ENCODE peak calls at places on chromosomes 6 and 20, in eight cellular contexts. One of them, this sample, is unnamed.

GRCh38 chr6:683742-684440 is 9.0 kb downstream of the EXOC2 start:
- DNase-seq in ELR: peak
- DNase-seq in NCI-H1048: no peak
- DNase-seq in IMR-90: peak
- DNase-seq in endodermal cell: peak
- DNase-seq in T-helper 17 cell: no peak
- DNase-seq in fibroblast of mammary gland: peak
- DNase-seq in H7: peak
- DNase-seq in this sample: peak

GRCh38 chr6:105326216-105326615 is 76.7 kb downstream of the PREP start:
- DNase-seq in IMR-90: peak
- DNase-seq in endodermal cell: no peak
- DNase-seq in T-helper 17 cell: no peak
- DNase-seq in NCI-H1048: no peak
- DNase-seq in fibroblast of mammary gland: peak
- DNase-seq in ELR: peak
- DNase-seq in H7: no peak
- DNase-seq in this sample: peak

GRCh38 chr20:45444050-45444449 is 25.5 kb upstream of the WFDC2 start:
- DNase-seq in IMR-90: no peak
- DNase-seq in endodermal cell: no peak
- DNase-seq in T-helper 17 cell: peak
- DNase-seq in H7: no peak
- DNase-seq in ELR: no peak
- DNase-seq in fibroblast of mammary gland: no peak
- DNase-seq in NCI-H1048: no peak
- DNase-seq in this sample: no peak

GRCh38 chr6:26588965-26589364 is 7.8 kb upstream of the ABT1 start:
- DNase-seq in T-helper 17 cell: no peak
- DNase-seq in IMR-90: no peak
- DNase-seq in endodermal cell: no peak
- DNase-seq in fibroblast of mammary gland: no peak
- DNase-seq in NCI-H1048: no peak
- DNase-seq in ELR: no peak
- DNase-seq in H7: no peak
- DNase-seq in this sample: no peak

GRCh38 chr6:78243519-78243918 is 590.7 kb downstream of the MEI4 start:
- DNase-seq in IMR-90: peak
- DNase-seq in endodermal cell: no peak
- DNase-seq in H7: no peak
- DNase-seq in ELR: peak
- DNase-seq in fibroblast of mammary gland: peak
- DNase-seq in T-helper 17 cell: no peak
- DNase-seq in NCI-H1048: no peak
- DNase-seq in this sample: no peak

GRCh38 chr6:67450641-67451040 is 1184.4 kb upstream of the ADGRB3 start:
- DNase-seq in IMR-90: no peak
- DNase-seq in endodermal cell: no peak
- DNase-seq in H7: no peak
- DNase-seq in T-helper 17 cell: no peak
- DNase-seq in fibroblast of mammary gland: no peak
- DNase-seq in NCI-H1048: peak
- DNase-seq in ELR: no peak
- DNase-seq in this sample: no peak

GRCh38 chr6:107968081-107968480 is 10.1 kb upstream of the SEC63 start:
- DNase-seq in H7: peak
- DNase-seq in NCI-H1048: no peak
- DNase-seq in ELR: no peak
- DNase-seq in IMR-90: no peak
- DNase-seq in fibroblast of mammary gland: no peak
- DNase-seq in endodermal cell: no peak
- DNase-seq in T-helper 17 cell: no peak
- DNase-seq in this sample: no peak

GRCh38 chr6:156816505-156816904 is 39.3 kb downstream of the ARID1B start:
- DNase-seq in T-helper 17 cell: no peak
- DNase-seq in H7: no peak
- DNase-seq in IMR-90: peak
- DNase-seq in fibroblast of mammary gland: peak
- DNase-seq in NCI-H1048: no peak
- DNase-seq in ELR: no peak
- DNase-seq in endodermal cell: peak
- DNase-seq in this sample: no peak

GRCh38 chr6:148968636-148969270 is 221.9 kb downstream of the UST start:
- DNase-seq in ELR: no peak
- DNase-seq in endodermal cell: no peak
- DNase-seq in T-helper 17 cell: no peak
- DNase-seq in IMR-90: peak
- DNase-seq in NCI-H1048: no peak
- DNase-seq in H7: no peak
- DNase-seq in fibroblast of mammary gland: peak
- DNase-seq in this sample: peak

GRCh38 chr20:57698867-57699275 is 10.9 kb downstream of the PMEPA1 start:
- DNase-seq in H7: no peak
- DNase-seq in endodermal cell: no peak
- DNase-seq in fibroblast of mammary gland: no peak
- DNase-seq in IMR-90: no peak
- DNase-seq in NCI-H1048: no peak
- DNase-seq in T-helper 17 cell: no peak
- DNase-seq in ELR: peak
- DNase-seq in this sample: no peak

GRCh38 chr20:4813076-4813838 is 91.5 kb downstream of the PRND start:
- DNase-seq in NCI-H1048: no peak
- DNase-seq in T-helper 17 cell: peak
- DNase-seq in fibroblast of mammary gland: no peak
- DNase-seq in IMR-90: no peak
- DNase-seq in H7: no peak
- DNase-seq in ELR: no peak
- DNase-seq in endodermal cell: no peak
- DNase-seq in this sample: no peak

GRCh38 chr6:130136803-130137202 is 85.9 kb downstream of the SAMD3 start:
- DNase-seq in NCI-H1048: no peak
- DNase-seq in endodermal cell: no peak
- DNase-seq in T-helper 17 cell: no peak
- DNase-seq in IMR-90: peak
- DNase-seq in fibroblast of mammary gland: peak
- DNase-seq in H7: no peak
- DNase-seq in ELR: no peak
- DNase-seq in this sample: no peak

GRCh38 chr6:156555117-156555516 is 222.1 kb upstream of the ARID1B start:
- DNase-seq in endodermal cell: no peak
- DNase-seq in fibroblast of mammary gland: no peak
- DNase-seq in NCI-H1048: no peak
- DNase-seq in T-helper 17 cell: no peak
- DNase-seq in H7: no peak
- DNase-seq in IMR-90: no peak
- DNase-seq in ELR: peak
- DNase-seq in this sample: no peak

GRCh38 chr6:15444081-15444731 is 198.3 kb downstream of the JARID2 start:
- DNase-seq in T-helper 17 cell: no peak
- DNase-seq in fibroblast of mammary gland: no peak
- DNase-seq in endodermal cell: no peak
- DNase-seq in ELR: no peak
- DNase-seq in NCI-H1048: no peak
- DNase-seq in H7: no peak
- DNase-seq in IMR-90: peak
- DNase-seq in this sample: no peak

GRCh38 chr20:46022411-46023147 is 6.4 kb upstream of the SLC12A5 start:
- DNase-seq in NCI-H1048: no peak
- DNase-seq in IMR-90: peak
- DNase-seq in endodermal cell: peak
- DNase-seq in fibroblast of mammary gland: peak
- DNase-seq in H7: peak
- DNase-seq in ELR: peak
- DNase-seq in T-helper 17 cell: peak
- DNase-seq in this sample: no peak

GRCh38 chr6:10419749-10420545 is 5.1 kb upstream of the TFAP2A start:
- DNase-seq in ELR: no peak
- DNase-seq in NCI-H1048: no peak
- DNase-seq in endodermal cell: no peak
- DNase-seq in fibroblast of mammary gland: no peak
- DNase-seq in H7: no peak
- DNase-seq in IMR-90: no peak
- DNase-seq in T-helper 17 cell: no peak
- DNase-seq in this sample: no peak

GRCh38 chr6:125406771-125407170 is 105.0 kb upstream of the HDDC2 start:
- DNase-seq in NCI-H1048: no peak
- DNase-seq in IMR-90: no peak
- DNase-seq in ELR: no peak
- DNase-seq in T-helper 17 cell: no peak
- DNase-seq in endodermal cell: no peak
- DNase-seq in H7: no peak
- DNase-seq in fibroblast of mammary gland: no peak
- DNase-seq in this sample: no peak

GRCh38 chr20:24241466-24241865 is 228.0 kb upstream of the SYNDIG1 start:
- DNase-seq in H7: no peak
- DNase-seq in T-helper 17 cell: no peak
- DNase-seq in NCI-H1048: no peak
- DNase-seq in fibroblast of mammary gland: no peak
- DNase-seq in ELR: no peak
- DNase-seq in endodermal cell: no peak
- DNase-seq in IMR-90: no peak
- DNase-seq in this sample: no peak

GRCh38 chr20:23349338-23350006 is 1.1 kb upstream of the NXT1 start:
- DNase-seq in endodermal cell: no peak
- DNase-seq in IMR-90: no peak
- DNase-seq in T-helper 17 cell: no peak
- DNase-seq in H7: peak
- DNase-seq in NCI-H1048: no peak
- DNase-seq in fibroblast of mammary gland: peak
- DNase-seq in ELR: no peak
- DNase-seq in this sample: no peak

GRCh38 chr20:1364106-1364505 is 28.7 kb downstream of the FKBP1A start:
- DNase-seq in H7: no peak
- DNase-seq in endodermal cell: no peak
- DNase-seq in ELR: no peak
- DNase-seq in IMR-90: no peak
- DNase-seq in T-helper 17 cell: no peak
- DNase-seq in fibroblast of mammary gland: no peak
- DNase-seq in NCI-H1048: no peak
- DNase-seq in this sample: no peak

This sample was measured in HCEC 1CT.